ENCODE peak calls at places on chromosome 12, in nine cellular contexts. One of them, this sample, is unnamed.

GRCh38 chr12:121499929-121500793 is 80.7 kb downstream of the KDM2B start:
- DNase-seq in prostate gland: peak; percentile 54
- DNase-seq in right lobe of liver: peak; percentile 80
- DNase-seq in GM12878: no peak
- DNase-seq in HCT116: peak; percentile 21
- DNase-seq in Peyer's patch: peak; percentile 92
- DNase-seq in body of pancreas: peak; percentile 73
- DNase-seq in testis: peak; percentile 86
- DNase-seq in HepG2: peak; percentile 57
- DNase-seq in this sample: no peak

GRCh38 chr12:28569698-28570411 is 379.6 kb downstream of the CCDC91 start:
- DNase-seq in right lobe of liver: no peak
- DNase-seq in body of pancreas: peak; percentile 30
- DNase-seq in HepG2: no peak
- DNase-seq in prostate gland: no peak
- DNase-seq in Peyer's patch: no peak
- DNase-seq in HCT116: no peak
- DNase-seq in GM12878: no peak
- DNase-seq in testis: no peak
- DNase-seq in this sample: no peak

GRCh38 chr12:45893240-45893639 is 97.1 kb downstream of the SCAF11 start:
- DNase-seq in GM12878: no peak
- DNase-seq in body of pancreas: no peak
- DNase-seq in HepG2: peak; percentile 13
- DNase-seq in prostate gland: no peak
- DNase-seq in HCT116: peak; percentile 10
- DNase-seq in Peyer's patch: no peak
- DNase-seq in testis: peak; percentile 35
- DNase-seq in right lobe of liver: no peak
- DNase-seq in this sample: no peak

GRCh38 chr12:109716512-109717389 is 3.1 kb downstream of the FAM222A start:
- DNase-seq in right lobe of liver: peak; percentile 82
- DNase-seq in HCT116: no peak
- DNase-seq in body of pancreas: peak; percentile 47
- DNase-seq in HepG2: peak; percentile 31
- DNase-seq in prostate gland: peak; percentile 30
- DNase-seq in GM12878: no peak
- DNase-seq in Peyer's patch: no peak
- DNase-seq in testis: peak; percentile 81
- DNase-seq in this sample: no peak

GRCh38 chr12:98399532-98399931 is 115.9 kb upstream of the TMPO start:
- DNase-seq in HCT116: peak; percentile 82
- DNase-seq in right lobe of liver: no peak
- DNase-seq in HepG2: peak; percentile 43
- DNase-seq in testis: no peak
- DNase-seq in GM12878: no peak
- DNase-seq in body of pancreas: peak; percentile 26
- DNase-seq in Peyer's patch: peak; percentile 55
- DNase-seq in prostate gland: no peak
- DNase-seq in this sample: no peak

GRCh38 chr12:537772-538171 is 78.0 kb downstream of the B4GALNT3 start:
- DNase-seq in HCT116: peak; percentile 29
- DNase-seq in testis: no peak
- DNase-seq in GM12878: no peak
- DNase-seq in HepG2: no peak
- DNase-seq in body of pancreas: peak; percentile 62
- DNase-seq in Peyer's patch: peak; percentile 90
- DNase-seq in right lobe of liver: no peak
- DNase-seq in prostate gland: peak; percentile 66
- DNase-seq in this sample: no peak

GRCh38 chr12:122958198-122958888 is 7.9 kb downstream of the ABCB9 start:
- DNase-seq in GM12878: no peak
- DNase-seq in testis: no peak
- DNase-seq in HepG2: no peak
- DNase-seq in right lobe of liver: no peak
- DNase-seq in Peyer's patch: no peak
- DNase-seq in prostate gland: no peak
- DNase-seq in body of pancreas: no peak
- DNase-seq in HCT116: no peak
- DNase-seq in this sample: no peak

GRCh38 chr12:115370650-115371049 is 686.7 kb upstream of the TBX3 start:
- DNase-seq in right lobe of liver: no peak
- DNase-seq in HCT116: no peak
- DNase-seq in GM12878: no peak
- DNase-seq in testis: no peak
- DNase-seq in prostate gland: no peak
- DNase-seq in HepG2: no peak
- DNase-seq in Peyer's patch: no peak
- DNase-seq in body of pancreas: no peak
- DNase-seq in this sample: no peak

GRCh38 chr12:132279184-132279889 is 50.1 kb downstream of the GALNT9 start:
- DNase-seq in prostate gland: no peak
- DNase-seq in HepG2: peak; percentile 81
- DNase-seq in GM12878: no peak
- DNase-seq in right lobe of liver: peak; percentile 69
- DNase-seq in HCT116: no peak
- DNase-seq in testis: peak; percentile 93
- DNase-seq in Peyer's patch: peak; percentile 73
- DNase-seq in body of pancreas: peak; percentile 37
- DNase-seq in this sample: no peak

GRCh38 chr12:4700621-4701026 is 19.6 kb upstream of the GALNT8 start:
- DNase-seq in testis: peak; percentile 32
- DNase-seq in HepG2: no peak
- DNase-seq in GM12878: no peak
- DNase-seq in prostate gland: no peak
- DNase-seq in right lobe of liver: no peak
- DNase-seq in body of pancreas: peak; percentile 54
- DNase-seq in HCT116: no peak
- DNase-seq in Peyer's patch: peak; percentile 51
- DNase-seq in this sample: no peak

GRCh38 chr12:43880547-43880946 is 44.7 kb downstream of the TMEM117 start:
- DNase-seq in body of pancreas: no peak
- DNase-seq in prostate gland: no peak
- DNase-seq in testis: no peak
- DNase-seq in Peyer's patch: no peak
- DNase-seq in HepG2: no peak
- DNase-seq in GM12878: no peak
- DNase-seq in HCT116: no peak
- DNase-seq in right lobe of liver: no peak
- DNase-seq in this sample: no peak

GRCh38 chr12:99983721-99984258 is 946 bp downstream of the ANKS1B start:
- DNase-seq in HepG2: no peak
- DNase-seq in testis: no peak
- DNase-seq in HCT116: no peak
- DNase-seq in right lobe of liver: no peak
- DNase-seq in prostate gland: no peak
- DNase-seq in Peyer's patch: no peak
- DNase-seq in body of pancreas: peak; percentile 3
- DNase-seq in GM12878: no peak
- DNase-seq in this sample: no peak

GRCh38 chr12:91111366-91112321 is at the start of gene LUM:
- DNase-seq in Peyer's patch: peak; percentile 53
- DNase-seq in right lobe of liver: no peak
- DNase-seq in HCT116: no peak
- DNase-seq in body of pancreas: peak; percentile 18
- DNase-seq in HepG2: no peak
- DNase-seq in prostate gland: no peak
- DNase-seq in GM12878: no peak
- DNase-seq in testis: peak; percentile 32
- DNase-seq in this sample: no peak

GRCh38 chr12:110005319-110005973 is 6.2 kb downstream of the ANKRD13A start:
- DNase-seq in right lobe of liver: no peak
- DNase-seq in GM12878: no peak
- DNase-seq in HepG2: no peak
- DNase-seq in HCT116: no peak
- DNase-seq in testis: no peak
- DNase-seq in body of pancreas: no peak
- DNase-seq in Peyer's patch: peak; percentile 67
- DNase-seq in prostate gland: no peak
- DNase-seq in this sample: no peak

GRCh38 chr12:14416658-14417057 is 51.2 kb downstream of the ATF7IP start:
- DNase-seq in testis: no peak
- DNase-seq in GM12878: no peak
- DNase-seq in Peyer's patch: no peak
- DNase-seq in body of pancreas: peak; percentile 53
- DNase-seq in right lobe of liver: no peak
- DNase-seq in HCT116: no peak
- DNase-seq in HepG2: peak; percentile 33
- DNase-seq in prostate gland: no peak
- DNase-seq in this sample: no peak

GRCh38 chr12:130139541-130139940 is 22.7 kb upstream of the FZD10 start:
- DNase-seq in GM12878: no peak
- DNase-seq in right lobe of liver: no peak
- DNase-seq in body of pancreas: no peak
- DNase-seq in HCT116: no peak
- DNase-seq in Peyer's patch: no peak
- DNase-seq in HepG2: no peak
- DNase-seq in testis: no peak
- DNase-seq in prostate gland: no peak
- DNase-seq in this sample: no peak

GRCh38 chr12:73517859-73518258 is 1019.8 kb upstream of the ATXN7L3B start:
- DNase-seq in Peyer's patch: no peak
- DNase-seq in prostate gland: no peak
- DNase-seq in testis: no peak
- DNase-seq in GM12878: no peak
- DNase-seq in HepG2: no peak
- DNase-seq in HCT116: no peak
- DNase-seq in right lobe of liver: no peak
- DNase-seq in body of pancreas: no peak
- DNase-seq in this sample: no peak

DNA sequence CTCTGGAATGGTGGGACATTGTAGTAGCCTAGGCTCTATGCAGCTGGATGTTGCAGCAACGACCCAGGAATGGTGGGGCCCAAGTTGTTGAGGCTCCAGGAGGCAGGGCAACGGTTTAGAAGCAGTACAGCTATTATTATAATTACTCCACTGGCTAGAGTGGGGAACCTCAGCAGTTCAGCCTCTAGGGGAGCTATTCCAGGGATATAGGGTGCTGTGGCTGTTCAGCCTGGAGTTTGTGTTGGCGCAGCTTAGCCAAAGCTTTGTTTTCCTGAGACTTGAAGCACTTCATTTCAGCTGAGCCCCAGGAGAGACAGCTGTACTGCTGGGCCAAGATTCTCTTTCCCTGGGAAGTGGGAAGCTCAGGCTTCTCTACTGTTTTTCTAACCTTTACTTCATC is 1023.0 kb upstream of the ATXN7L3B start:
- DNase-seq in prostate gland: no peak
- DNase-seq in Peyer's patch: no peak
- DNase-seq in body of pancreas: no peak
- DNase-seq in testis: no peak
- DNase-seq in GM12878: no peak
- DNase-seq in HepG2: no peak
- DNase-seq in HCT116: peak; percentile 8
- DNase-seq in right lobe of liver: no peak
- DNase-seq in this sample: peak; percentile 48
- TF ChIP-seq POLR2A in prostate gland: no peak
- TF ChIP-seq POLR2A in Peyer's patch: no peak
- TF ChIP-seq POLR2A in body of pancreas: no peak
- TF ChIP-seq POLR2A in testis: no peak
- TF ChIP-seq POLR2A in GM12878: no peak
- TF ChIP-seq POLR2A in HepG2: no peak
- TF ChIP-seq POLR2A in HCT116: no peak
- TF ChIP-seq POLR2A in right lobe of liver: no peak
- TF ChIP-seq POLR2A in this sample: no peak

DNA sequence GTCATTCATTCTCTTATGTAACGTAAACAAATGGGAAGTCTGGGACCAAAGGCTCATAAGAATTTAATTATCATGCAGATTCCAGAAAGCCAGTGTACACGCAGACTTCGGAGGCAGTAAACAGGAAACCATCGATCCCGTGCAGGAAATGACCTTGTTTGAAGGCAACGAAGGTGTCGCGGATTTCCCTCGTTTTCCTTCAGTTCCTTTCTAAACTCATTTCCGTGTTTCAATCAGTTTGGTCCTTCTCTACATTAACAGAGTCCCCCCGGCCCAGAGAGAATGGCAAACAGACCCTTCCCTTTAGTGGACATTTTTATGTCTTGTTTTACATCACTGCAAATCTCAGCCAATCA is 6.3 kb upstream of the FOXJ2 start:
- DNase-seq in GM12878: no peak
- DNase-seq in HepG2: no peak
- DNase-seq in prostate gland: no peak
- DNase-seq in HCT116: no peak
- DNase-seq in Peyer's patch: no peak
- DNase-seq in right lobe of liver: peak; percentile 55
- DNase-seq in body of pancreas: no peak
- DNase-seq in testis: no peak
- DNase-seq in this sample: no peak
- TF ChIP-seq POLR2A in GM12878: no peak
- TF ChIP-seq POLR2A in HepG2: peak; percentile 62
- TF ChIP-seq POLR2A in prostate gland: no peak
- TF ChIP-seq POLR2A in HCT116: no peak
- TF ChIP-seq POLR2A in Peyer's patch: peak; percentile 38
- TF ChIP-seq POLR2A in right lobe of liver: peak; percentile 48
- TF ChIP-seq POLR2A in body of pancreas: no peak
- TF ChIP-seq POLR2A in testis: peak; percentile 3
- TF ChIP-seq POLR2A in this sample: no peak

GRCh38 chr12:96250119-96250685 is 56.0 kb downstream of the ELK3 start:
- DNase-seq in testis: no peak
- DNase-seq in GM12878: no peak
- DNase-seq in HepG2: no peak
- DNase-seq in HCT116: no peak
- DNase-seq in right lobe of liver: no peak
- DNase-seq in prostate gland: no peak
- DNase-seq in Peyer's patch: no peak
- DNase-seq in body of pancreas: no peak
- DNase-seq in this sample: peak; percentile 13
- TF ChIP-seq POLR2A in testis: no peak
- TF ChIP-seq POLR2A in GM12878: no peak
- TF ChIP-seq POLR2A in HepG2: no peak
- TF ChIP-seq POLR2A in HCT116: no peak
- TF ChIP-seq POLR2A in right lobe of liver: no peak
- TF ChIP-seq POLR2A in prostate gland: no peak
- TF ChIP-seq POLR2A in Peyer's patch: no peak
- TF ChIP-seq POLR2A in body of pancreas: no peak
- TF ChIP-seq POLR2A in this sample: no peak

DNA sequence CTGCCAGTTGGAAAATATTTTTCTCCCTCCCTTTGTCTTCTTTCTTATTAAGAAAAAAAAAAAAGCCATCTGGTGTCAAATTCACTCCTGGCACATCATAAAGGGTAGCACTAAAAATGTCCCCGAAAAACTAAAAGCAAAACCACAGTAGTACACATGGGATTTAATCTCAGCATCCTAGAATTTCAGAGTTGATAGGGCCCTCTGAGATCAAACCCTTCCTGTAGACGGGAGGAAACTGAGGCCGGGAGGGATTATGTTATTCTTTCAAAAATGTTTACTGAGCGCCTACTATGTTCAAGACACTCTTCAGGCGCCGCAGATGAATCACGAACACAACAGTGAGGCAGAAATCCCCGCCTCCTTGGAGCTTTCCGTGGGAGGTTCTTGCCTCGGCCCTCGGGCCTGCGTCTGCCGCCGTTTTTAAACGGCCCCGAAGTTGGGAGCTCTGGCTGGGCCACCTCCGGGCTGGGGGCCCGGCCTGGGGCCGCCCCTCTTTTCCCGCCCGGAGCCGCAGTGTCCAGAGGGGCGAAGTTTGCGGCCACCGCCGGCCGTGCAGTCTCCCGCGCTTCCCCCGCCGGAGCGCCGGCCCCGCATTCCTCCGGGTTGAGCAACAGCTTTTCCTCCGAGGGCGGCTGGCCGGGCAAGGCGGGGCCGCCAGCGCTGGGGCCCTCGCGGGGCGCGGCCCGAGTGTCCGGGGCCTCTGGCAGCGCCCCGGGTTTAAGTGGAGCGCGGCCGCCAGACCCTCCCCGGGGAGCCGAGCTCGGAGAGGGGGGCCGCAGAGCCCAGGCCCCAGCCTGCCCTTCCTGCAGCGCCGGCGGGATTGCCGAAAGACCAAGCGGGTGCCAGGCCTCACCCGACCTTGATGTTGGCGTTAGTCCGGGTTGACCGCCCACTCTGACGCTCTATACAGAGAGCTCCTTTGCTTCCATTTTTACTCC is 18.6 kb upstream of the CTDSP2 start:
- DNase-seq in testis: peak; percentile 74
- DNase-seq in HepG2: no peak
- DNase-seq in HCT116: peak; percentile 32
- DNase-seq in GM12878: no peak
- DNase-seq in prostate gland: peak; percentile 64
- DNase-seq in right lobe of liver: peak; percentile 70
- DNase-seq in body of pancreas: peak; percentile 66
- DNase-seq in Peyer's patch: peak; percentile 81
- DNase-seq in this sample: no peak
- TF ChIP-seq POLR2A in testis: no peak
- TF ChIP-seq POLR2A in HepG2: no peak
- TF ChIP-seq POLR2A in HCT116: no peak
- TF ChIP-seq POLR2A in GM12878: no peak
- TF ChIP-seq POLR2A in prostate gland: peak; percentile 33
- TF ChIP-seq POLR2A in right lobe of liver: peak; percentile 39
- TF ChIP-seq POLR2A in body of pancreas: peak; percentile 41
- TF ChIP-seq POLR2A in Peyer's patch: peak; percentile 55
- TF ChIP-seq POLR2A in this sample: no peak

This sample was measured in H1.